ENCODE peak calls at places on chromosomes 13 and 19, in ten cellular contexts. G is AG09319, Q is tibial nerve, N is K562, Z is OCI-LY7, P is type B pancreatic cell, D is CD14-positive monocyte, M is endothelial cell, F is brain microvascular endothelial cell, K is lower lobe of right lung. U is an unnamed sample.

GRCh38 chr13:106455777-106456176 is 79.7 kb downstream of the EFNB2 start:
- DNase-seq in G (no peak), Q (no peak), N (no peak), Z (no peak), P (no peak), D (no peak), M (no peak), F (no peak), K (no peak), U (no peak)

GRCh38 chr13:52128714-52129700 is at the start of gene NEK5:
- DNase-seq in G (no peak), Q (peak), N (peak), Z (no peak), P (peak), D (no peak), M (peak), F (peak), K (peak), U (peak)

GRCh38 chr19:17671906-17672305 is 16.2 kb downstream of the UNC13A start:
- DNase-seq in G (no peak), Q (no peak), N (peak), Z (peak), P (no peak), D (no peak), M (peak), F (peak), K (no peak), U (peak)

GRCh38 chr19:46755077-46755852 is 9.0 kb upstream of the STRN4 start:
- DNase-seq in G (no peak), Q (no peak), N (no peak), Z (no peak), P (no peak), D (no peak), M (no peak), F (no peak), K (peak), U (no peak)

GRCh38 chr13:61138857-61139256 is 276.8 kb downstream of the PCDH20 start:
- DNase-seq in G (no peak), Q (no peak), N (no peak), Z (no peak), P (no peak), D (no peak), M (no peak), F (no peak), K (no peak), U (no peak)

GRCh38 chr13:99726261-99726894 is 225.1 kb downstream of the TM9SF2 start:
- DNase-seq in G (no peak), Q (no peak), N (no peak), Z (no peak), P (no peak), D (no peak), M (no peak), F (no peak), K (no peak), U (no peak)

GRCh38 chr13:50037788-50038187 is 22.5 kb downstream of the KCNRG start:
- DNase-seq in G (no peak), Q (no peak), N (no peak), Z (no peak), P (no peak), D (no peak), M (no peak), F (no peak), K (no peak), U (no peak)

GRCh38 chr13:30319703-30320102 is 12.4 kb upstream of the KATNAL1 start:
- DNase-seq in G (no peak), Q (no peak), N (no peak), Z (no peak), P (no peak), D (no peak), M (no peak), F (no peak), K (no peak), U (no peak)

GRCh38 chr13:71877280-71877653 is 10.3 kb upstream of the DACH1 start:
- DNase-seq in G (no peak), Q (no peak), N (no peak), Z (no peak), P (no peak), D (no peak), M (peak), F (no peak), K (no peak), U (no peak)

GRCh38 chr19:34767967-34768366 is 5.0 kb downstream of the ZNF599 start:
- DNase-seq in G (no peak), Q (no peak), N (no peak), Z (no peak), P (no peak), D (no peak), M (no peak), F (no peak), K (no peak), U (no peak)

GRCh38 chr19:53872762-53873161 is 5.1 kb downstream of the MYADM start:
- DNase-seq in G (no peak), Q (no peak), N (no peak), Z (no peak), P (no peak), D (no peak), M (no peak), F (no peak), K (no peak), U (peak)

DNA sequence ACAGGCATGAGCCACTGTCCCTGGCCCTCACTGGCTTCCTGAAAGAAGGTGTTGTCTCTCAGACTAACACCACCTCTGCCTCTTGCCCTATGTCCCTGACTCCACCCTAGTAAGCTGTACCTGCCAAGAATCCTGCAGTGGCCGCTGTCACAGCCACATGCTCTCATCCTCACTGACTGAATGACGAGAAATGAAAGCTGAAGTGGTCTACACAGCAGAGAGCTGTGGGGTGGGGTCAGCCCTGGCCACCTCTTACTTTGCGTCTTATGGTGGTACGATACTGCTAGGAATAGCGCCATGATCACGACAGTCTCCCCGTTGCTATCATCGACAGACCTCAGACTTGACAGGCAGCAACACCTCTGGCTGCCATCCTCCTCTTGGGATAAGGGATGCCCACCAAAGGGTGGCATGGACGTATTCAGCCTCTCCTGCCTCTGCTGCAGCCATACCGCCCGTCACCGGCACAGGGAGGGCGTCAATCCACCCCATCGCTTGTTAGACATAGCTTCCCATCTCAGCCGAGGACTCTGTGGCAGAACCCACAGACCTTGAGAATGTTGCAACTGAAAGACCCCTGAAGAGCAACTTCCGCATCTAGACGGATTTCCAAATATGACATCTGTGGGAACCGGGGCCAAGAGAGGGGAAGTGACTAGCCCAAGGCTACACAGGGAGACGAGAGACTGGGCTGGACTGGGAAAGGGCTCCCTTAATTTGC is 809 bp downstream of the MYO1F start:
- DNase-seq in G (no peak), Q (no peak), N (no peak), Z (no peak), P (no peak), D (peak), M (no peak), F (no peak), K (no peak), U (no peak)
- TF ChIP-seq CTCF in G (no peak), Q (no peak), N (no peak), Z (no peak), P (no peak), D (no peak), M (no peak), F (no peak), K (no peak), U (no peak)

GRCh38 chr19:33306191-33306590 is 3.9 kb upstream of the CEBPA start:
- DNase-seq in G (no peak), Q (no peak), N (no peak), Z (no peak), P (peak), D (no peak), M (no peak), F (no peak), K (no peak), U (peak)

GRCh38 chr19:33303791-33304759 is 1.7 kb upstream of the CEBPA start:
- DNase-seq in G (no peak), Q (no peak), N (no peak), Z (no peak), P (no peak), D (no peak), M (no peak), F (no peak), K (no peak), U (peak)

GRCh38 chr19:33306853-33307792 is 4.8 kb upstream of the CEBPA start:
- DNase-seq in G (no peak), Q (no peak), N (no peak), Z (no peak), P (peak), D (no peak), M (no peak), F (no peak), K (no peak), U (no peak)

GRCh38 chr19:33302974-33303790 is 848 bp upstream of the CEBPA start:
- DNase-seq in G (no peak), Q (no peak), N (no peak), Z (peak), P (peak), D (no peak), M (peak), F (peak), K (peak), U (peak)

GRCh38 chr19:33304760-33305647 is 2.7 kb upstream of the CEBPA start:
- DNase-seq in G (no peak), Q (no peak), N (peak), Z (peak), P (no peak), D (no peak), M (no peak), F (no peak), K (peak), U (peak)
- TF ChIP-seq CTCF in G (no peak), Q (no peak), N (peak), Z (peak), P (no peak), D (no peak), M (no peak), F (no peak), K (no peak), U (no peak)

GRCh38 chr19:18856385-18857126 is 24.8 kb downstream of the UPF1 start:
- DNase-seq in G (no peak), Q (no peak), N (no peak), Z (no peak), P (no peak), D (no peak), M (no peak), F (peak), K (no peak), U (no peak)
- TF ChIP-seq CTCF in G (peak), Q (no peak), N (peak), Z (peak), P (peak), D (no peak), M (no peak), F (peak), K (no peak), U (peak)

DNA sequence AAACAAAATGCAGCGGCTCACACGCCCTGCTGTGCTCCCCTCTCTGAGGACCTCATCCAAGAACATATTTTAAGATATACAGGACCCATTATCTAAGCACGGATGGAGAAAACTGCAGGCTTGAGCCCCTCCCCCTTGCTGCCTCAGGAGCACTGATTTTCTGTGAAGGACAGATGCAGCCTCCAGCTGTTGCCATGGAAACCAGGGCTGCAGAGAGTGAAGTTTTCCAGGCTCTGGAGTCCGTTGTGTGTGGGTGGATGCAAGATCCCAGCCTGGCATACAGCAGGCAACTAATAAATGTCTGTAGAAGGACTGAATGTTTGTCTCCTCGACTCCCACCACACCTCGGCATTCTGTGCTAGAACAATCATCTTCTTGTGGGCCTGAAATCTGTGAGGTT is 105.6 kb upstream of the PEG3 start:
- DNase-seq in G (no peak), Q (no peak), N (no peak), Z (no peak), P (no peak), D (no peak), M (no peak), F (no peak), K (no peak), U (no peak)
- TF ChIP-seq CTCF in G (no peak), Q (no peak), N (no peak), Z (no peak), P (no peak), D (no peak), M (no peak), F (no peak), K (no peak), U (no peak)

U was measured in GM13977.